ENCODE peak calls at places on chromosomes 12 and 14, in nine cellular contexts. One of them, this sample, is unnamed.

GRCh38 chr12:123006977-123007376 is 26.5 kb downstream of the ARL6IP4 start:
- DNase-seq in SK-N-SH: no peak
- DNase-seq in lower lobe of right lung: no peak
- DNase-seq in thyroid gland: no peak
- DNase-seq in keratinocyte: no peak
- DNase-seq in dorsolateral prefrontal cortex: no peak
- DNase-seq in PC-9: no peak
- DNase-seq in small intestine: no peak
- DNase-seq in K562: no peak
- DNase-seq in this sample: no peak

GRCh38 chr12:57796996-57797395 is 14.4 kb downstream of the TSFM start:
- DNase-seq in SK-N-SH: no peak
- DNase-seq in lower lobe of right lung: no peak
- DNase-seq in thyroid gland: no peak
- DNase-seq in keratinocyte: no peak
- DNase-seq in dorsolateral prefrontal cortex: no peak
- DNase-seq in PC-9: no peak
- DNase-seq in small intestine: no peak
- DNase-seq in K562: no peak
- DNase-seq in this sample: no peak

GRCh38 chr12:43501705-43502104 is 50.3 kb downstream of the ADAMTS20 start:
- DNase-seq in SK-N-SH: peak; percentile 56
- DNase-seq in lower lobe of right lung: no peak
- DNase-seq in thyroid gland: no peak
- DNase-seq in keratinocyte: no peak
- DNase-seq in dorsolateral prefrontal cortex: no peak
- DNase-seq in PC-9: no peak
- DNase-seq in small intestine: no peak
- DNase-seq in K562: no peak
- DNase-seq in this sample: no peak

GRCh38 chr12:79934309-79935020 is 432 bp downstream of the PPP1R12A start:
- DNase-seq in SK-N-SH: peak; percentile 67
- DNase-seq in lower lobe of right lung: no peak
- DNase-seq in thyroid gland: peak; percentile 60
- DNase-seq in keratinocyte: no peak
- DNase-seq in dorsolateral prefrontal cortex: no peak
- DNase-seq in PC-9: no peak
- DNase-seq in small intestine: no peak
- DNase-seq in K562: peak; percentile 55
- DNase-seq in this sample: no peak

GRCh38 chr12:42862055-42862454 is 272.5 kb upstream of the PRICKLE1 start:
- DNase-seq in SK-N-SH: no peak
- DNase-seq in lower lobe of right lung: no peak
- DNase-seq in thyroid gland: no peak
- DNase-seq in keratinocyte: no peak
- DNase-seq in dorsolateral prefrontal cortex: no peak
- DNase-seq in PC-9: no peak
- DNase-seq in small intestine: no peak
- DNase-seq in K562: no peak
- DNase-seq in this sample: no peak

GRCh38 chr12:9648701-9649531 is 20.6 kb upstream of the CLEC2D start:
- DNase-seq in SK-N-SH: no peak
- DNase-seq in lower lobe of right lung: no peak
- DNase-seq in thyroid gland: no peak
- DNase-seq in keratinocyte: no peak
- DNase-seq in dorsolateral prefrontal cortex: no peak
- DNase-seq in PC-9: no peak
- DNase-seq in small intestine: no peak
- DNase-seq in K562: no peak
- DNase-seq in this sample: no peak

GRCh38 chr14:61561657-61562276 is 133.5 kb upstream of the HIF1A start:
- DNase-seq in SK-N-SH: peak; percentile 46
- DNase-seq in lower lobe of right lung: peak; percentile 66
- DNase-seq in thyroid gland: peak; percentile 91
- DNase-seq in keratinocyte: peak; percentile 94
- DNase-seq in dorsolateral prefrontal cortex: no peak
- DNase-seq in PC-9: peak; percentile 91
- DNase-seq in small intestine: peak; percentile 73
- DNase-seq in K562: peak; percentile 11
- DNase-seq in this sample: peak; percentile 87

GRCh38 chr14:105153331-105153731 is 15.2 kb downstream of the JAG2 start:
- DNase-seq in SK-N-SH: peak; percentile 56
- DNase-seq in lower lobe of right lung: no peak
- DNase-seq in thyroid gland: no peak
- DNase-seq in keratinocyte: no peak
- DNase-seq in dorsolateral prefrontal cortex: no peak
- DNase-seq in PC-9: no peak
- DNase-seq in small intestine: no peak
- DNase-seq in K562: no peak
- DNase-seq in this sample: no peak

GRCh38 chr14:101600891-101601602 is 39.8 kb downstream of the DIO3 start:
- DNase-seq in SK-N-SH: no peak
- DNase-seq in lower lobe of right lung: no peak
- DNase-seq in thyroid gland: no peak
- DNase-seq in keratinocyte: no peak
- DNase-seq in dorsolateral prefrontal cortex: no peak
- DNase-seq in PC-9: peak; percentile 1
- DNase-seq in small intestine: no peak
- DNase-seq in K562: no peak
- DNase-seq in this sample: no peak

GRCh38 chr12:132813443-132813842 is 15.2 kb downstream of the GOLGA3 start:
- DNase-seq in SK-N-SH: no peak
- DNase-seq in lower lobe of right lung: no peak
- DNase-seq in thyroid gland: no peak
- DNase-seq in keratinocyte: no peak
- DNase-seq in dorsolateral prefrontal cortex: no peak
- DNase-seq in PC-9: no peak
- DNase-seq in small intestine: no peak
- DNase-seq in K562: no peak
- DNase-seq in this sample: no peak

GRCh38 chr14:28303248-28303647 is 463.3 kb upstream of the FOXG1 start:
- DNase-seq in SK-N-SH: no peak
- DNase-seq in lower lobe of right lung: no peak
- DNase-seq in thyroid gland: no peak
- DNase-seq in keratinocyte: no peak
- DNase-seq in dorsolateral prefrontal cortex: no peak
- DNase-seq in PC-9: no peak
- DNase-seq in small intestine: no peak
- DNase-seq in K562: no peak
- DNase-seq in this sample: peak; percentile 5

GRCh38 chr12:12086975-12087692 is 16.4 kb downstream of the BCL2L14 start:
- DNase-seq in SK-N-SH: no peak
- DNase-seq in lower lobe of right lung: no peak
- DNase-seq in thyroid gland: no peak
- DNase-seq in keratinocyte: no peak
- DNase-seq in dorsolateral prefrontal cortex: no peak
- DNase-seq in PC-9: no peak
- DNase-seq in small intestine: no peak
- DNase-seq in K562: no peak
- DNase-seq in this sample: no peak

GRCh38 chr12:112381898-112382796 is at the start of gene HECTD4:
- DNase-seq in SK-N-SH: peak; percentile 98
- DNase-seq in lower lobe of right lung: peak; percentile 99
- DNase-seq in thyroid gland: peak; percentile 98
- DNase-seq in keratinocyte: no peak
- DNase-seq in dorsolateral prefrontal cortex: peak; percentile 98
- DNase-seq in PC-9: peak; percentile 93
- DNase-seq in small intestine: peak; percentile 90
- DNase-seq in K562: peak; percentile 96
- DNase-seq in this sample: peak; percentile 24

GRCh38 chr12:6169107-6169440 is 31.1 kb upstream of the CD9 start:
- DNase-seq in SK-N-SH: no peak
- DNase-seq in lower lobe of right lung: no peak
- DNase-seq in thyroid gland: no peak
- DNase-seq in keratinocyte: no peak
- DNase-seq in dorsolateral prefrontal cortex: no peak
- DNase-seq in PC-9: no peak
- DNase-seq in small intestine: no peak
- DNase-seq in K562: no peak
- DNase-seq in this sample: no peak

GRCh38 chr12:94103986-94104385 is 44.4 kb upstream of the PLXNC1 start:
- DNase-seq in SK-N-SH: no peak
- DNase-seq in lower lobe of right lung: no peak
- DNase-seq in thyroid gland: no peak
- DNase-seq in keratinocyte: no peak
- DNase-seq in dorsolateral prefrontal cortex: no peak
- DNase-seq in PC-9: no peak
- DNase-seq in small intestine: peak; percentile 58
- DNase-seq in K562: no peak
- DNase-seq in this sample: no peak

GRCh38 chr14:103450423-103450822 is 65.2 kb downstream of the MARK3 start:
- DNase-seq in SK-N-SH: no peak
- DNase-seq in lower lobe of right lung: no peak
- DNase-seq in thyroid gland: no peak
- DNase-seq in keratinocyte: no peak
- DNase-seq in dorsolateral prefrontal cortex: no peak
- DNase-seq in PC-9: no peak
- DNase-seq in small intestine: no peak
- DNase-seq in K562: no peak
- DNase-seq in this sample: no peak

GRCh38 chr14:103460415-103460814 is 62.2 kb downstream of the CKB start:
- DNase-seq in SK-N-SH: no peak
- DNase-seq in lower lobe of right lung: no peak
- DNase-seq in thyroid gland: no peak
- DNase-seq in keratinocyte: no peak
- DNase-seq in dorsolateral prefrontal cortex: no peak
- DNase-seq in PC-9: no peak
- DNase-seq in small intestine: no peak
- DNase-seq in K562: no peak
- DNase-seq in this sample: no peak

GRCh38 chr14:103453791-103454190 is 68.6 kb downstream of the MARK3 start:
- DNase-seq in SK-N-SH: no peak
- DNase-seq in lower lobe of right lung: no peak
- DNase-seq in thyroid gland: no peak
- DNase-seq in keratinocyte: no peak
- DNase-seq in dorsolateral prefrontal cortex: no peak
- DNase-seq in PC-9: no peak
- DNase-seq in small intestine: no peak
- DNase-seq in K562: no peak
- DNase-seq in this sample: no peak

GRCh38 chr14:103451401-103451800 is 66.2 kb downstream of the MARK3 start:
- DNase-seq in SK-N-SH: no peak
- DNase-seq in lower lobe of right lung: no peak
- DNase-seq in thyroid gland: peak; percentile 25
- DNase-seq in keratinocyte: no peak
- DNase-seq in dorsolateral prefrontal cortex: peak; percentile 72
- DNase-seq in PC-9: no peak
- DNase-seq in small intestine: no peak
- DNase-seq in K562: no peak
- DNase-seq in this sample: no peak

GRCh38 chr14:103456167-103456835 is 66.3 kb downstream of the CKB start:
- DNase-seq in SK-N-SH: no peak
- DNase-seq in lower lobe of right lung: no peak
- DNase-seq in thyroid gland: no peak
- DNase-seq in keratinocyte: no peak
- DNase-seq in dorsolateral prefrontal cortex: no peak
- DNase-seq in PC-9: no peak
- DNase-seq in small intestine: peak; percentile 56
- DNase-seq in K562: no peak
- DNase-seq in this sample: no peak
- H3K27ac ChIP-seq in SK-N-SH: no peak overlapping the region
- H3K27ac ChIP-seq in lower lobe of right lung: no peak overlapping the region
- H3K27ac ChIP-seq in thyroid gland: no peak overlapping the region
- H3K27ac ChIP-seq in keratinocyte: no peak overlapping the region
- H3K27ac ChIP-seq in dorsolateral prefrontal cortex: no peak overlapping the region
- H3K27ac ChIP-seq in PC-9: peak overlapping the region; percentile 10
- H3K27ac ChIP-seq in small intestine: no peak overlapping the region
- H3K27ac ChIP-seq in K562: peak overlapping the region; percentile 21
- H3K27ac ChIP-seq in this sample: peak overlapping the region; percentile 0

GRCh38 chr12:48768147-48768546 is 20.7 kb downstream of the ADCY6 start:
- DNase-seq in SK-N-SH: no peak
- DNase-seq in lower lobe of right lung: no peak
- DNase-seq in thyroid gland: no peak
- DNase-seq in keratinocyte: no peak
- DNase-seq in dorsolateral prefrontal cortex: no peak
- DNase-seq in PC-9: no peak
- DNase-seq in small intestine: no peak
- DNase-seq in K562: no peak
- DNase-seq in this sample: no peak
- H3K27ac ChIP-seq in SK-N-SH: no peak overlapping the region
- H3K27ac ChIP-seq in lower lobe of right lung: no peak overlapping the region
- H3K27ac ChIP-seq in thyroid gland: no peak overlapping the region
- H3K27ac ChIP-seq in keratinocyte: no peak overlapping the region
- H3K27ac ChIP-seq in dorsolateral prefrontal cortex: no peak overlapping the region
- H3K27ac ChIP-seq in PC-9: no peak overlapping the region
- H3K27ac ChIP-seq in small intestine: no peak overlapping the region
- H3K27ac ChIP-seq in K562: no peak overlapping the region
- H3K27ac ChIP-seq in this sample: no peak overlapping the region

DNA sequence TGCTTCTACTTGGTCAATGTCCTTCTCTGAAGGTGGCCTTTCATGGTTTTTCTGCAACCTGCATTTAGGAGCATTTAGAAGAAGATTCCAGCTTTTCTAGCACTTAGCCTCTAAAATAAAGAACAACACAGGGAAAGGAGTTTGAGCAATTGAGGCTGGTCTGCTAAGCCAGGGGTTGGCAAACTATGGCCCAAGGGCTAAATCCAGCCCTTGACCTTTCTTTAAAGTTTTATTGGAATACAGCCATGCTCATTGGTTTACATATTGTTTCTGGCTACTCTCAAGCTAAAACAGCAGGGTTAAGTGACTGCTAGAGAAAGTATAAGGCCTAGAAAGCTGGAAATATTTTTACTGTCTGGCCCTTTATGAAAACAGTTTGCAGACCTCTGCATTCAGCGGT is 39.3 kb downstream of the SPRING1 start:
- DNase-seq in SK-N-SH: no peak
- DNase-seq in lower lobe of right lung: no peak
- DNase-seq in thyroid gland: no peak
- DNase-seq in keratinocyte: no peak
- DNase-seq in dorsolateral prefrontal cortex: no peak
- DNase-seq in PC-9: no peak
- DNase-seq in small intestine: no peak
- DNase-seq in K562: no peak
- DNase-seq in this sample: no peak
- H3K27ac ChIP-seq in SK-N-SH: no peak overlapping the region
- H3K27ac ChIP-seq in lower lobe of right lung: no peak overlapping the region
- H3K27ac ChIP-seq in thyroid gland: peak overlapping the region; percentile 78
- H3K27ac ChIP-seq in keratinocyte: no peak overlapping the region
- H3K27ac ChIP-seq in dorsolateral prefrontal cortex: no peak overlapping the region
- H3K27ac ChIP-seq in PC-9: no peak overlapping the region
- H3K27ac ChIP-seq in small intestine: no peak overlapping the region
- H3K27ac ChIP-seq in K562: no peak overlapping the region
- H3K27ac ChIP-seq in this sample: no peak overlapping the region

DNA sequence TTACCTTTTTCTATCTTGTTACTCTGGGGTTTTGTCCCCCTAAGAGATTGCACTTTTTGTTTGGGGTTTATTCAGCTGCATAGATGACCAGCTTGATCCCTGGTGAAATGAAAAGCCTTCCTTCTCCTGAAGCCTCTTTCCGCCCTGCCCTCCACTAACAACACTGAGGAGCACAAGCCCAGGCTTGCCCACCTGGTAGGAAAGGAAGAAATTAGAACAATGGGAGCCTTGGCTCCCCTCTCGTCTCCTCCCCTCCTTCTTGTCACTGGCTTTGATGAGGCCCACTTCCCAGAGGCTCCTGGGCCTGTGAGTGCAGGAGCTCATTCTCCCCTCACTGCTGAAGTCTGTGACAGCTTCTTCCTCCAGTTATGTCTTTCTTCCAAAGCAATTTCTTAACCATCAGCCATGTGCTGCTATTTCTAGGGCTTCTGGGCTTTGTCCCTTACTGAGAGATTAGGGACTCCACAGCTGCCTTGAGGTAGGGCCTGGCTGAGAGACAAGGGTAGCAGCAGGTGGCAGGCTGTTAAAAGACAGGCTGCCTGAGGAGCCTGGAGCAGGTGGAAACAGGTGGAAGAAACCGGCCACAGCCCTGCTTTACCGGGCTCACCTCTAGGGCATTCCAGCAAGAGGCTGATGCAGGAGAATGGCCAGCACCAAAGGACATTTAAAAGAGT is 53.7 kb upstream of the SRSF5 start:
- DNase-seq in SK-N-SH: no peak
- DNase-seq in lower lobe of right lung: no peak
- DNase-seq in thyroid gland: no peak
- DNase-seq in keratinocyte: peak; percentile 38
- DNase-seq in dorsolateral prefrontal cortex: peak; percentile 66
- DNase-seq in PC-9: peak; percentile 31
- DNase-seq in small intestine: peak; percentile 56
- DNase-seq in K562: no peak
- DNase-seq in this sample: no peak
- H3K27ac ChIP-seq in SK-N-SH: no peak overlapping the region
- H3K27ac ChIP-seq in lower lobe of right lung: peak overlapping the region; percentile 84
- H3K27ac ChIP-seq in thyroid gland: peak overlapping the region; percentile 62
- H3K27ac ChIP-seq in keratinocyte: peak overlapping the region; percentile 91
- H3K27ac ChIP-seq in dorsolateral prefrontal cortex: peak overlapping the region; percentile 75
- H3K27ac ChIP-seq in PC-9: no peak overlapping the region
- H3K27ac ChIP-seq in small intestine: peak overlapping the region; percentile 46
- H3K27ac ChIP-seq in K562: no peak overlapping the region
- H3K27ac ChIP-seq in this sample: peak overlapping the region; percentile 97

This sample was measured in epithelial cell of prostate.